ENCODE peak calls at places on chromosomes 12 and 14, in seven cellular contexts. E is activated T-helper 1 cell treated with anti-CD3 and anti-CD28 coated beads, Interleukin-2, amount 50 U/mL, for 16 hours; L is activated effector memory CD4-positive, alpha-beta T cell treated with Interleukin-2 at 50 U/mL for 16 hours; N is cardiac fibroblast; O is dermis microvascular lymphatic vessel endothelial cell; S is T47D; P is endothelial cell. R is an unnamed sample.

GRCh38 chr12:120007272-120007671 is 18.2 kb downstream of the BICDL1 start:
- DNase-seq in L (peak), S (no peak), N (no peak), P (peak), O (no peak), E (peak), R (no peak)

GRCh38 chr14:105860615-105861580 is 334.5 kb downstream of the TMEM121 start:
- DNase-seq in N (no peak), E (no peak), O (no peak), P (no peak), L (no peak), S (no peak), R (no peak)

GRCh38 chr12:62924084-62924483 is 10.9 kb downstream of the PPM1H start:
- DNase-seq in O (no peak), L (no peak), N (no peak), P (no peak), S (no peak), E (no peak), R (no peak)

GRCh38 chr14:88036422-88036821 is 31.5 kb downstream of the GPR65 start:
- DNase-seq in P (no peak), L (no peak), N (no peak), E (no peak), S (no peak), O (no peak), R (no peak)

GRCh38 chr12:16603916-16604575 is 1.9 kb downstream of the LMO3 start:
- DNase-seq in S (no peak), N (peak), E (no peak), P (no peak), O (no peak), L (no peak), R (no peak)

GRCh38 chr12:108328420-108328819 is 10.7 kb downstream of the CMKLR1 start:
- DNase-seq in O (no peak), L (no peak), E (no peak), N (no peak), S (no peak), P (no peak), R (no peak)

GRCh38 chr14:59013672-59014298 is 174.7 kb upstream of the DAAM1 start:
- DNase-seq in O (no peak), P (no peak), L (no peak), S (peak), E (no peak), N (peak), R (peak)

GRCh38 chr12:54475542-54475941 is 2.1 kb upstream of the GTSF1 start:
- DNase-seq in N (peak), O (no peak), P (no peak), L (no peak), S (no peak), E (no peak), R (no peak)

GRCh38 chr12:90987101-90987500 is 17.7 kb downstream of the EPYC start:
- DNase-seq in O (no peak), P (no peak), S (no peak), L (no peak), N (peak), E (no peak), R (peak)

GRCh38 chr14:50943943-50944646 is at the start of gene PYGL:
- DNase-seq in L (no peak), S (peak), N (peak), E (no peak), O (peak), P (peak), R (peak)

GRCh38 chr12:42705863-42706262 is 116.3 kb upstream of the PRICKLE1 start:
- DNase-seq in P (no peak), L (no peak), E (no peak), S (no peak), O (no peak), N (peak), R (no peak)

GRCh38 chr12:96720363-96720705 is 186.7 kb upstream of the NEDD1 start:
- DNase-seq in S (peak), L (peak), N (peak), P (no peak), O (peak), E (no peak), R (peak)

GRCh38 chr12:113949321-113950305 is 16.5 kb downstream of the RBM19 start:
- DNase-seq in S (no peak), L (no peak), E (no peak), O (no peak), P (no peak), N (no peak), R (no peak)

GRCh38 chr12:96313606-96314005 is 86.6 kb downstream of the CDK17 start:
- DNase-seq in E (no peak), N (no peak), P (no peak), S (no peak), O (no peak), L (no peak), R (no peak)

GRCh38 chr12:113372371-113372770 is 14.0 kb downstream of the PLBD2 start:
- DNase-seq in N (no peak), S (no peak), E (no peak), O (no peak), L (no peak), P (no peak), R (no peak)

GRCh38 chr12:2429032-2429431 is 365.7 kb upstream of the FKBP4 start:
- DNase-seq in E (no peak), S (no peak), O (no peak), L (no peak), P (no peak), N (no peak), R (no peak)

GRCh38 chr14:67331368-67332125 is 28.1 kb downstream of the ATP6V1D start:
- DNase-seq in S (peak), L (no peak), N (peak), E (no peak), O (no peak), P (no peak), R (no peak)

R was measured in LoVo.